ENCODE peak calls at places on chromosomes 5 and 9, in nine cellular contexts. One of them, this sample, is unnamed.

GRCh38 chr5:157571357-157571827 is 4.2 kb downstream of the ADAM19 start:
- DNase-seq in heart left ventricle: peak; percentile 47
- DNase-seq in small intestine: peak; percentile 23
- DNase-seq in GM23248: peak; percentile 56
- DNase-seq in cardiac muscle cell: peak; percentile 60
- DNase-seq in CD8-positive, alpha-beta T cell: no peak
- DNase-seq in SJSA1: peak; percentile 84
- DNase-seq in CD8-positive, alpha-beta memory T cell: no peak
- DNase-seq in mammary epithelial cell: no peak
- DNase-seq in this sample: no peak

GRCh38 chr5:95686661-95687060 is 3.9 kb upstream of the SPATA9 start:
- DNase-seq in heart left ventricle: no peak
- DNase-seq in small intestine: no peak
- DNase-seq in GM23248: peak; percentile 9
- DNase-seq in cardiac muscle cell: no peak
- DNase-seq in CD8-positive, alpha-beta T cell: no peak
- DNase-seq in SJSA1: no peak
- DNase-seq in CD8-positive, alpha-beta memory T cell: no peak
- DNase-seq in mammary epithelial cell: no peak
- DNase-seq in this sample: no peak

GRCh38 chr9:125894566-125894965 is 147.4 kb downstream of the PBX3 start:
- DNase-seq in heart left ventricle: no peak
- DNase-seq in small intestine: no peak
- DNase-seq in GM23248: no peak
- DNase-seq in cardiac muscle cell: no peak
- DNase-seq in CD8-positive, alpha-beta T cell: no peak
- DNase-seq in SJSA1: no peak
- DNase-seq in CD8-positive, alpha-beta memory T cell: no peak
- DNase-seq in mammary epithelial cell: no peak
- DNase-seq in this sample: no peak

GRCh38 chr9:124768275-124768674 is 2.8 kb downstream of the NR6A1 start:
- DNase-seq in heart left ventricle: no peak
- DNase-seq in small intestine: no peak
- DNase-seq in GM23248: no peak
- DNase-seq in cardiac muscle cell: no peak
- DNase-seq in CD8-positive, alpha-beta T cell: no peak
- DNase-seq in SJSA1: no peak
- DNase-seq in CD8-positive, alpha-beta memory T cell: no peak
- DNase-seq in mammary epithelial cell: no peak
- DNase-seq in this sample: no peak

GRCh38 chr5:154315196-154315595 is 124.7 kb downstream of the GALNT10 start:
- DNase-seq in heart left ventricle: no peak
- DNase-seq in small intestine: no peak
- DNase-seq in GM23248: no peak
- DNase-seq in cardiac muscle cell: no peak
- DNase-seq in CD8-positive, alpha-beta T cell: no peak
- DNase-seq in SJSA1: no peak
- DNase-seq in CD8-positive, alpha-beta memory T cell: no peak
- DNase-seq in mammary epithelial cell: no peak
- DNase-seq in this sample: no peak

GRCh38 chr5:172438304-172438652 is 16.0 kb downstream of the SH3PXD2B start:
- DNase-seq in heart left ventricle: no peak
- DNase-seq in small intestine: no peak
- DNase-seq in GM23248: peak; percentile 43
- DNase-seq in cardiac muscle cell: no peak
- DNase-seq in CD8-positive, alpha-beta T cell: no peak
- DNase-seq in SJSA1: no peak
- DNase-seq in CD8-positive, alpha-beta memory T cell: no peak
- DNase-seq in mammary epithelial cell: no peak
- DNase-seq in this sample: no peak

GRCh38 chr5:112310746-112311145 is 108.3 kb downstream of the EPB41L4A start:
- DNase-seq in heart left ventricle: no peak
- DNase-seq in small intestine: no peak
- DNase-seq in GM23248: no peak
- DNase-seq in cardiac muscle cell: no peak
- DNase-seq in CD8-positive, alpha-beta T cell: no peak
- DNase-seq in SJSA1: no peak
- DNase-seq in CD8-positive, alpha-beta memory T cell: no peak
- DNase-seq in mammary epithelial cell: no peak
- DNase-seq in this sample: peak; percentile 8

GRCh38 chr5:14319102-14319501 is 176.0 kb downstream of the TRIO start:
- DNase-seq in heart left ventricle: no peak
- DNase-seq in small intestine: no peak
- DNase-seq in GM23248: no peak
- DNase-seq in cardiac muscle cell: no peak
- DNase-seq in CD8-positive, alpha-beta T cell: no peak
- DNase-seq in SJSA1: no peak
- DNase-seq in CD8-positive, alpha-beta memory T cell: no peak
- DNase-seq in mammary epithelial cell: no peak
- DNase-seq in this sample: no peak

GRCh38 chr5:143471666-143472411 is 68.4 kb upstream of the NR3C1 start:
- DNase-seq in heart left ventricle: no peak
- DNase-seq in small intestine: no peak
- DNase-seq in GM23248: peak; percentile 44
- DNase-seq in cardiac muscle cell: peak; percentile 3
- DNase-seq in CD8-positive, alpha-beta T cell: no peak
- DNase-seq in SJSA1: no peak
- DNase-seq in CD8-positive, alpha-beta memory T cell: no peak
- DNase-seq in mammary epithelial cell: no peak
- DNase-seq in this sample: no peak

GRCh38 chr5:94544031-94544650 is 74.3 kb downstream of the KIAA0825 start:
- DNase-seq in heart left ventricle: no peak
- DNase-seq in small intestine: no peak
- DNase-seq in GM23248: peak; percentile 46
- DNase-seq in cardiac muscle cell: no peak
- DNase-seq in CD8-positive, alpha-beta T cell: no peak
- DNase-seq in SJSA1: no peak
- DNase-seq in CD8-positive, alpha-beta memory T cell: no peak
- DNase-seq in mammary epithelial cell: peak; percentile 4
- DNase-seq in this sample: no peak

GRCh38 chr9:14660721-14661120 is 32.5 kb downstream of the ZDHHC21 start:
- DNase-seq in heart left ventricle: no peak
- DNase-seq in small intestine: no peak
- DNase-seq in GM23248: no peak
- DNase-seq in cardiac muscle cell: no peak
- DNase-seq in CD8-positive, alpha-beta T cell: no peak
- DNase-seq in SJSA1: no peak
- DNase-seq in CD8-positive, alpha-beta memory T cell: no peak
- DNase-seq in mammary epithelial cell: no peak
- DNase-seq in this sample: no peak

GRCh38 chr5:135320718-135321484 is 78.1 kb downstream of the MACROH2A1 start:
- DNase-seq in heart left ventricle: no peak
- DNase-seq in small intestine: no peak
- DNase-seq in GM23248: no peak
- DNase-seq in cardiac muscle cell: no peak
- DNase-seq in CD8-positive, alpha-beta T cell: no peak
- DNase-seq in SJSA1: no peak
- DNase-seq in CD8-positive, alpha-beta memory T cell: no peak
- DNase-seq in mammary epithelial cell: no peak
- DNase-seq in this sample: no peak

GRCh38 chr5:6457592-6457991 is 8.9 kb downstream of the UBE2QL1 start:
- DNase-seq in heart left ventricle: no peak
- DNase-seq in small intestine: no peak
- DNase-seq in GM23248: no peak
- DNase-seq in cardiac muscle cell: no peak
- DNase-seq in CD8-positive, alpha-beta T cell: no peak
- DNase-seq in SJSA1: no peak
- DNase-seq in CD8-positive, alpha-beta memory T cell: no peak
- DNase-seq in mammary epithelial cell: no peak
- DNase-seq in this sample: no peak

GRCh38 chr5:6453937-6454560 is 5.4 kb downstream of the UBE2QL1 start:
- DNase-seq in heart left ventricle: no peak
- DNase-seq in small intestine: no peak
- DNase-seq in GM23248: no peak
- DNase-seq in cardiac muscle cell: no peak
- DNase-seq in CD8-positive, alpha-beta T cell: no peak
- DNase-seq in SJSA1: no peak
- DNase-seq in CD8-positive, alpha-beta memory T cell: no peak
- DNase-seq in mammary epithelial cell: no peak
- DNase-seq in this sample: no peak

GRCh38 chr5:6454628-6455053 is 6.0 kb downstream of the UBE2QL1 start:
- DNase-seq in heart left ventricle: peak; percentile 61
- DNase-seq in small intestine: no peak
- DNase-seq in GM23248: no peak
- DNase-seq in cardiac muscle cell: peak; percentile 68
- DNase-seq in CD8-positive, alpha-beta T cell: no peak
- DNase-seq in SJSA1: no peak
- DNase-seq in CD8-positive, alpha-beta memory T cell: no peak
- DNase-seq in mammary epithelial cell: no peak
- DNase-seq in this sample: no peak

GRCh38 chr5:6456766-6457370 is 8.2 kb downstream of the UBE2QL1 start:
- DNase-seq in heart left ventricle: no peak
- DNase-seq in small intestine: no peak
- DNase-seq in GM23248: no peak
- DNase-seq in cardiac muscle cell: no peak
- DNase-seq in CD8-positive, alpha-beta T cell: no peak
- DNase-seq in SJSA1: no peak
- DNase-seq in CD8-positive, alpha-beta memory T cell: no peak
- DNase-seq in mammary epithelial cell: no peak
- DNase-seq in this sample: no peak

GRCh38 chr5:6455571-6456200 is 7.0 kb downstream of the UBE2QL1 start:
- DNase-seq in heart left ventricle: no peak
- DNase-seq in small intestine: no peak
- DNase-seq in GM23248: no peak
- DNase-seq in cardiac muscle cell: no peak
- DNase-seq in CD8-positive, alpha-beta T cell: no peak
- DNase-seq in SJSA1: no peak
- DNase-seq in CD8-positive, alpha-beta memory T cell: no peak
- DNase-seq in mammary epithelial cell: no peak
- DNase-seq in this sample: no peak
- H3K4me3 ChIP-seq in heart left ventricle: no peak overlapping the region
- H3K4me3 ChIP-seq in small intestine: no peak overlapping the region
- H3K4me3 ChIP-seq in GM23248: no peak overlapping the region
- H3K4me3 ChIP-seq in cardiac muscle cell: no peak overlapping the region
- H3K4me3 ChIP-seq in CD8-positive, alpha-beta T cell: no peak overlapping the region
- H3K4me3 ChIP-seq in SJSA1: no peak overlapping the region
- H3K4me3 ChIP-seq in CD8-positive, alpha-beta memory T cell: no peak overlapping the region
- H3K4me3 ChIP-seq in mammary epithelial cell: no peak overlapping the region
- H3K4me3 ChIP-seq in this sample: no peak overlapping the region

GRCh38 chr9:35398651-35399335 is 91.1 kb upstream of the RUSC2 start:
- DNase-seq in heart left ventricle: no peak
- DNase-seq in small intestine: no peak
- DNase-seq in GM23248: no peak
- DNase-seq in cardiac muscle cell: no peak
- DNase-seq in CD8-positive, alpha-beta T cell: no peak
- DNase-seq in SJSA1: no peak
- DNase-seq in CD8-positive, alpha-beta memory T cell: no peak
- DNase-seq in mammary epithelial cell: no peak
- DNase-seq in this sample: no peak

GRCh38 chr9:35397216-35397698 is 92.7 kb upstream of the RUSC2 start:
- DNase-seq in heart left ventricle: no peak
- DNase-seq in small intestine: no peak
- DNase-seq in GM23248: no peak
- DNase-seq in cardiac muscle cell: no peak
- DNase-seq in CD8-positive, alpha-beta T cell: no peak
- DNase-seq in SJSA1: no peak
- DNase-seq in CD8-positive, alpha-beta memory T cell: no peak
- DNase-seq in mammary epithelial cell: no peak
- DNase-seq in this sample: no peak

GRCh38 chr9:35397923-35398322 is 92.0 kb upstream of the RUSC2 start:
- DNase-seq in heart left ventricle: no peak
- DNase-seq in small intestine: no peak
- DNase-seq in GM23248: no peak
- DNase-seq in cardiac muscle cell: no peak
- DNase-seq in CD8-positive, alpha-beta T cell: no peak
- DNase-seq in SJSA1: no peak
- DNase-seq in CD8-positive, alpha-beta memory T cell: no peak
- DNase-seq in mammary epithelial cell: no peak
- DNase-seq in this sample: no peak

GRCh38 chr9:35396560-35397215 is 93.2 kb upstream of the RUSC2 start:
- DNase-seq in heart left ventricle: peak; percentile 22
- DNase-seq in small intestine: no peak
- DNase-seq in GM23248: no peak
- DNase-seq in cardiac muscle cell: no peak
- DNase-seq in CD8-positive, alpha-beta T cell: no peak
- DNase-seq in SJSA1: no peak
- DNase-seq in CD8-positive, alpha-beta memory T cell: no peak
- DNase-seq in mammary epithelial cell: no peak
- DNase-seq in this sample: peak; percentile 14

GRCh38 chr9:35395076-35395675 is 94.7 kb upstream of the RUSC2 start:
- DNase-seq in heart left ventricle: no peak
- DNase-seq in small intestine: no peak
- DNase-seq in GM23248: no peak
- DNase-seq in cardiac muscle cell: no peak
- DNase-seq in CD8-positive, alpha-beta T cell: no peak
- DNase-seq in SJSA1: no peak
- DNase-seq in CD8-positive, alpha-beta memory T cell: no peak
- DNase-seq in mammary epithelial cell: no peak
- DNase-seq in this sample: no peak
- H3K36me3 ChIP-seq in heart left ventricle: peaks cover 83% of the 10 kb centered on the region
- H3K36me3 ChIP-seq in small intestine: peaks cover 5% of the 10 kb centered on the region
- H3K36me3 ChIP-seq in GM23248: no peaks in the 10 kb centered on the region
- H3K36me3 ChIP-seq in cardiac muscle cell: peaks cover 20% of the 10 kb centered on the region
- H3K36me3 ChIP-seq in CD8-positive, alpha-beta T cell: no peaks in the 10 kb centered on the region
- H3K36me3 ChIP-seq in SJSA1: no peaks in the 10 kb centered on the region
- H3K36me3 ChIP-seq in CD8-positive, alpha-beta memory T cell: no peaks in the 10 kb centered on the region
- H3K36me3 ChIP-seq in mammary epithelial cell: no peaks in the 10 kb centered on the region
- H3K36me3 ChIP-seq in this sample: no peaks in the 10 kb centered on the region

GRCh38 chr5:2507611-2508010 is 243.9 kb downstream of the IRX2 start:
- DNase-seq in heart left ventricle: no peak
- DNase-seq in small intestine: no peak
- DNase-seq in GM23248: no peak
- DNase-seq in cardiac muscle cell: no peak
- DNase-seq in CD8-positive, alpha-beta T cell: no peak
- DNase-seq in SJSA1: no peak
- DNase-seq in CD8-positive, alpha-beta memory T cell: no peak
- DNase-seq in mammary epithelial cell: no peak
- DNase-seq in this sample: no peak
- H3K9me3 ChIP-seq in heart left ventricle: no peaks in the 10 kb centered on the region
- H3K9me3 ChIP-seq in small intestine: no peaks in the 10 kb centered on the region
- H3K9me3 ChIP-seq in GM23248: no peaks in the 10 kb centered on the region
- H3K9me3 ChIP-seq in cardiac muscle cell: no peaks in the 10 kb centered on the region
- H3K9me3 ChIP-seq in CD8-positive, alpha-beta T cell: no peaks in the 10 kb centered on the region
- H3K9me3 ChIP-seq in SJSA1: peaks cover 41% of the 10 kb centered on the region
- H3K9me3 ChIP-seq in CD8-positive, alpha-beta memory T cell: no peaks in the 10 kb centered on the region
- H3K9me3 ChIP-seq in mammary epithelial cell: peaks cover 48% of the 10 kb centered on the region
- H3K9me3 ChIP-seq in this sample: no peaks in the 10 kb centered on the region

GRCh38 chr5:107968465-107968864 is 297.7 kb upstream of the EFNA5 start:
- DNase-seq in heart left ventricle: no peak
- DNase-seq in small intestine: no peak
- DNase-seq in GM23248: peak; percentile 62
- DNase-seq in cardiac muscle cell: no peak
- DNase-seq in CD8-positive, alpha-beta T cell: no peak
- DNase-seq in SJSA1: no peak
- DNase-seq in CD8-positive, alpha-beta memory T cell: no peak
- DNase-seq in mammary epithelial cell: no peak
- DNase-seq in this sample: no peak
- H3K4me3 ChIP-seq in heart left ventricle: no peak overlapping the region
- H3K4me3 ChIP-seq in small intestine: no peak overlapping the region
- H3K4me3 ChIP-seq in GM23248: peak overlapping the region; percentile 1
- H3K4me3 ChIP-seq in cardiac muscle cell: no peak overlapping the region
- H3K4me3 ChIP-seq in CD8-positive, alpha-beta T cell: no peak overlapping the region
- H3K4me3 ChIP-seq in SJSA1: no peak overlapping the region
- H3K4me3 ChIP-seq in CD8-positive, alpha-beta memory T cell: no peak overlapping the region
- H3K4me3 ChIP-seq in mammary epithelial cell: no peak overlapping the region
- H3K4me3 ChIP-seq in this sample: no peak overlapping the region

DNA sequence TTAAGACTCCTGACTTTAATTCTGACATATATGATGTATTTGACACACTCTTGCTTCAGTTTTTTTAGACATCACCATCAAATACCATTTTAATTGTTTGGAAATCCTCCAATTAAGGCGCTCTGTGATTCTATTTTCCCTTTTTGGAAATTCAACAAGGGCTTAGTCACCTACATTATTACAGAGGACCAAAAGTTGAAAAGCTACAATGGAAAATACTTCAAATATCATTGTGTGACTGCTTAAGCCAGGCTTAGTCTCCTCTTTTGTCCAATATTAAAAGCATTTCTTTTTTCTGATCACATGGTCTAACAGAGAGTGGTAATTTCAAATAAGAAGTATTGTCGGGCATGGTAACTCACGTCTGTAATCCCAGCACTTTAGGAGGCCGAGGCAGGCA is 160.3 kb downstream of the CEMIP2 start:
- DNase-seq in heart left ventricle: no peak
- DNase-seq in small intestine: no peak
- DNase-seq in GM23248: peak; percentile 23
- DNase-seq in cardiac muscle cell: no peak
- DNase-seq in CD8-positive, alpha-beta T cell: no peak
- DNase-seq in SJSA1: no peak
- DNase-seq in CD8-positive, alpha-beta memory T cell: no peak
- DNase-seq in mammary epithelial cell: no peak
- DNase-seq in this sample: no peak
- H3K36me3 ChIP-seq in heart left ventricle: no peaks in the 10 kb centered on the region
- H3K36me3 ChIP-seq in small intestine: no peaks in the 10 kb centered on the region
- H3K36me3 ChIP-seq in GM23248: no peaks in the 10 kb centered on the region
- H3K36me3 ChIP-seq in cardiac muscle cell: no peaks in the 10 kb centered on the region
- H3K36me3 ChIP-seq in CD8-positive, alpha-beta T cell: no peaks in the 10 kb centered on the region
- H3K36me3 ChIP-seq in SJSA1: no peaks in the 10 kb centered on the region
- H3K36me3 ChIP-seq in CD8-positive, alpha-beta memory T cell: no peaks in the 10 kb centered on the region
- H3K36me3 ChIP-seq in mammary epithelial cell: no peaks in the 10 kb centered on the region
- H3K36me3 ChIP-seq in this sample: no peaks in the 10 kb centered on the region